ENCODE peak calls at places on chromosomes 3 and 15, in six cellular contexts. L is fibroblast of lung; N is testis; Y is HFF-Myc; P is CD8-positive, alpha-beta T cell; V is aorta. A is an unnamed sample.

GRCh38 chr3:25257026-25257425 is 171.0 kb upstream of the RARB start:
- DNase-seq in N (no peak), L (peak; percentile 44), P (no peak), Y (peak; percentile 49), V (no peak), A (no peak)

GRCh38 chr3:168088106-168088722 is 7.5 kb downstream of the GOLIM4 start:
- DNase-seq in P (no peak), Y (no peak), N (no peak), V (no peak), L (no peak), A (peak; percentile 16)

GRCh38 chr15:42705336-42705735 is 31.6 kb downstream of the CDAN1 start:
- DNase-seq in P (no peak), Y (no peak), N (no peak), V (no peak), L (no peak), A (no peak)

GRCh38 chr15:52378746-52379394 is 83.3 kb upstream of the MYO5C start:
- DNase-seq in P (no peak), L (no peak), Y (no peak), N (no peak), V (no peak), A (no peak)

GRCh38 chr3:128236667-128237066 is 83.4 kb downstream of the EEFSEC start:
- DNase-seq in Y (no peak), P (no peak), L (no peak), V (no peak), N (no peak), A (no peak)

GRCh38 chr3:134064081-134064480 is 34.4 kb upstream of the SLCO2A1 start:
- DNase-seq in P (no peak), L (no peak), V (no peak), N (peak; percentile 0), Y (no peak), A (no peak)

GRCh38 chr3:129352045-129352444 is 73.4 kb downstream of the HMCES start:
- DNase-seq in P (no peak), N (no peak), L (no peak), V (no peak), Y (no peak), A (no peak)

GRCh38 chr3:44323341-44323955 is 15.1 kb upstream of the TCAIM start:
- DNase-seq in N (peak; percentile 87), L (peak; percentile 80), Y (peak; percentile 35), P (peak; percentile 62), V (peak; percentile 77), A (peak; percentile 71)

GRCh38 chr15:60643490-60644040 is 164.6 kb upstream of the ICE2 start:
- DNase-seq in L (no peak), P (no peak), N (no peak), V (no peak), Y (no peak), A (no peak)

GRCh38 chr3:132254076-132254755 is 63.0 kb upstream of the ACP3 start:
- DNase-seq in P (no peak), L (peak; percentile 5), N (no peak), V (no peak), Y (no peak), A (no peak)

GRCh38 chr3:45537960-45538640 is 56.5 kb upstream of the LIMD1 start:
- DNase-seq in P (no peak), V (no peak), N (peak; percentile 57), L (peak; percentile 52), Y (no peak), A (peak; percentile 58)

GRCh38 chr15:34828145-34828911 is 33.0 kb upstream of the ACTC1 start:
- DNase-seq in N (no peak), V (no peak), P (no peak), L (no peak), Y (no peak), A (no peak)

GRCh38 chr3:55519016-55519415 is 31.9 kb upstream of the WNT5A start:
- DNase-seq in Y (no peak), P (no peak), L (peak; percentile 15), V (no peak), N (no peak), A (no peak)

GRCh38 chr3:142958707-142959106 is 4.8 kb downstream of the PAQR9 start:
- DNase-seq in L (no peak), V (no peak), P (no peak), N (no peak), Y (no peak), A (peak; percentile 90)

GRCh38 chr3:119352235-119352634 is 58.1 kb downstream of the ARHGAP31 start:
- DNase-seq in N (no peak), Y (no peak), V (no peak), P (peak; percentile 56), L (no peak), A (no peak)

GRCh38 chr3:28328188-28329151 is 20.1 kb upstream of the ZCWPW2 start:
- DNase-seq in Y (no peak), V (no peak), P (no peak), N (no peak), L (peak; percentile 54), A (no peak)

GRCh38 chr3:61936344-61936937 is 375.1 kb downstream of the PTPRG start:
- DNase-seq in Y (no peak), L (peak; percentile 25), P (no peak), V (no peak), N (peak; percentile 54), A (peak; percentile 7)

GRCh38 chr3:140523600-140523999 is 154.3 kb upstream of the TRIM42 start:
- DNase-seq in L (no peak), P (no peak), N (no peak), V (no peak), Y (no peak), A (no peak)

GRCh38 chr3:8760091-8760490 is 9.3 kb downstream of the OXTR start:
- DNase-seq in Y (no peak), P (no peak), N (no peak), V (no peak), L (no peak), A (no peak)

GRCh38 chr3:45955017-45955647 is 11.9 kb downstream of the CXCR6 start:
- DNase-seq in V (no peak), N (no peak), Y (no peak), L (no peak), P (no peak), A (no peak)

GRCh38 chr3:42095540-42095939 is 4.4 kb downstream of the TRAK1 start:
- DNase-seq in P (no peak), N (no peak), V (no peak), Y (no peak), L (no peak), A (no peak)
- H3K4me3 ChIP-seq in P (no peak overlapping the region), N (no peak overlapping the region), V (no peak overlapping the region), Y (no peak overlapping the region), L (no peak overlapping the region), A (no peak overlapping the region)

GRCh38 chr3:50130436-50130835 is 24.7 kb upstream of the SEMA3F start:
- DNase-seq in Y (no peak), L (no peak), N (no peak), P (no peak), V (no peak), A (no peak)

GRCh38 chr3:50136714-50137405 is 18.3 kb upstream of the SEMA3F start:
- DNase-seq in Y (no peak), P (no peak), L (no peak), V (no peak), N (no peak), A (no peak)

GRCh38 chr3:50132421-50133282 is 22.5 kb upstream of the SEMA3F start:
- DNase-seq in Y (no peak), L (no peak), P (no peak), N (no peak), V (no peak), A (no peak)

GRCh38 chr3:50134367-50134766 is 20.8 kb upstream of the SEMA3F start:
- DNase-seq in V (no peak), N (no peak), P (no peak), L (no peak), Y (no peak), A (no peak)

GRCh38 chr3:50133283-50133615 is 21.9 kb upstream of the SEMA3F start:
- DNase-seq in P (no peak), L (no peak), N (no peak), Y (no peak), V (no peak), A (no peak)
- H3K4me3 ChIP-seq in P (no peak overlapping the region), L (no peak overlapping the region), N (no peak overlapping the region), Y (no peak overlapping the region), V (no peak overlapping the region), A (no peak overlapping the region)

DNA sequence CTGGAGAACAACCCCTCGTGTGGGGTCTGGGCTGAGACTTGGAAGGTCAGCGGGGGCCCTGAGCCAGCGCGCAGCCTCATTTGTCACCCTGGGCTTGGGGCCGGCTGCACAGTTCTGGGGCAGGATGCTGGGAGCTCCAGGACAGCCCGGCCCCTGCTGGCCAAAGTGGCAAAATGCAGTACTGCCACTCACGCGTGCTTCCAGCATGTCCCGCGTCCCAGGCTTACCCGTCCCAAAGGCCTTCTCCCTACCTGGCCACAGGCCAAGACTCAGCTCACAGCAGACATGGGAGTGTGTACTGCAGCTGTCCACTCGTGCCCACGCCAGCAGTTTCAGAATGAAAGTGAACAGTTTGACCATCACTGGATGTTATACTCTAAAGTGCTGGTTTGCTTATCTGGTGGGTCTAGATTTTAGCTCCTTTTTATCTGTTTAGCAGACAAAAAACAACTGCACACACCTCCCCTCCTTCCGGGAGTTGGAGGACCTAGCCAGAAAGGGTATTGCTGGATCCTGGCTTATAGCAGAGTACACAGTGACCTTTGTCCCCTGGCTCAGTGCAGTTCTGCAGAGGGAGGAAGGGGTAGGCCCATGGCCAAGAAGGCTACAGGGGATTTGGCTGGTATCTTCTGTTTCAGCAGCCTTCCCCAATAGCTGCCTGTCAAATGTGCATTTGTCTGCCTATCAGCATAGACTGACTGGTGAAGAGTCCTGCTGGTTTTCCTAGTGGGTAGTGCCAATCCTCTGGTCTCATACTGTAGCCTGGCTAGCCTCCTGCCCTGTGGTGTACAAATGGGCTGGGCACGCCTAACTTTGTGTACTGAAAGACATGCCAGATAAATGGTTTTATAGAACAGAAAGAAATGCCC is 23.2 kb upstream of the IP6K2 start:
- DNase-seq in N (peak; percentile 86), Y (peak; percentile 43), L (peak; percentile 92), P (peak; percentile 45), V (peak; percentile 94), A (peak; percentile 87)
- H3K4me3 ChIP-seq in N (no peak overlapping the region), Y (no peak overlapping the region), L (no peak overlapping the region), P (no peak overlapping the region), V (no peak overlapping the region), A (no peak overlapping the region)

DNA sequence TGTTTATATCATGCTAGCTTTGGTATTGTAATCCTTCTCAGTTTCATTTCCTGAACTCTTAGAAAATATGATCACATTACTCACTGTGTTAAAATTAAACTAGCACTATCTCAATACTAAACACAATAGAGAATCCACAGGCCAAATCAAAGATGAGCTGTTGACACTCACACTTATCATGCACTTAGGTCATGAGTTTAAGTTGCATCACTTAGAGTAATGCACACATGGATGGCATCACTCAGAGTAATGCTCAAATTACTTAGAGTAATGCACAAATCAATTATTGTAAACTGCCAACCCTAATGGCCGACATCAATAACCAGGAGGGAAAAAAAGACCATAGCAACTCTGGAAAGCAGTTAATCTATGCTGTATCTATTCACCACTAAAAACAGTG is 40.0 kb upstream of the MCF2L2 start:
- DNase-seq in N (no peak), V (no peak), L (no peak), P (no peak), Y (no peak), A (no peak)
- H3K4me3 ChIP-seq in N (no peak overlapping the region), V (no peak overlapping the region), L (no peak overlapping the region), P (no peak overlapping the region), Y (no peak overlapping the region), A (no peak overlapping the region)

DNA sequence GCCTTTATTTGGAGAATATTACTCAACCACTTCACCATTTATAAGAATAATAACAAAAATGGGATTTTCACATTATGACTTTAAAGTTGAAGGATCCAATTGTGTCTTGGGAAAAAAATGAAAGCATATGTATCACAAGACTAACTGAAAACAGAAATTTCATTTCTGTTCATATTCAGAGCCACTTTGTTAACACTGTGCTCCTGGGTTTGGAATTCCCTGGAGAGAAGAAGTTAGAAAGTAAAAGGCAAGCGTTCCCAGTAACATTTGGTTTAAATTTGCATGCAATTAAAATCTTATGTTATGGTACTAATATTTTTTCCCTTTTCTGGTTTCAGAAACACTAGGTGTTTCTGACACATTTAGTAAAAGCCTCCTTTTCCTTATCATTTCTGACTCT is 230.8 kb downstream of the RBMS3 start:
- DNase-seq in Y (no peak), L (no peak), N (no peak), P (no peak), V (no peak), A (no peak)
- H3K4me3 ChIP-seq in Y (no peak overlapping the region), L (no peak overlapping the region), N (no peak overlapping the region), P (no peak overlapping the region), V (no peak overlapping the region), A (no peak overlapping the region)

A was measured in adrenal gland.